ENCODE peak calls at places on chromosomes 6 and 20, in eight cellular contexts. One of them, this sample, is unnamed.

GRCh38 chr6:156988276-156989158 is 211.3 kb downstream of the ARID1B start:
- DNase-seq in left ventricle myocardium inferior: no peak
- DNase-seq in lower lobe of right lung: no peak
- DNase-seq in tibial artery: no peak
- DNase-seq in SJSA1: no peak
- DNase-seq in MM.1S: peak
- DNase-seq in cardiac muscle cell: peak
- DNase-seq in stomach: no peak
- DNase-seq in this sample: no peak

GRCh38 chr20:47544240-47544639 is 42.6 kb downstream of the NCOA3 start:
- DNase-seq in tibial artery: no peak
- DNase-seq in SJSA1: peak
- DNase-seq in left ventricle myocardium inferior: no peak
- DNase-seq in lower lobe of right lung: no peak
- DNase-seq in cardiac muscle cell: no peak
- DNase-seq in stomach: no peak
- DNase-seq in MM.1S: no peak
- DNase-seq in this sample: peak

GRCh38 chr6:41700577-41701347 is 34.6 kb downstream of the TFEB start:
- DNase-seq in MM.1S: no peak
- DNase-seq in SJSA1: no peak
- DNase-seq in lower lobe of right lung: no peak
- DNase-seq in tibial artery: no peak
- DNase-seq in left ventricle myocardium inferior: peak
- DNase-seq in cardiac muscle cell: no peak
- DNase-seq in stomach: no peak
- DNase-seq in this sample: no peak

GRCh38 chr6:34438705-34439104 is 12.8 kb upstream of the RPS10 start:
- DNase-seq in left ventricle myocardium inferior: no peak
- DNase-seq in SJSA1: no peak
- DNase-seq in cardiac muscle cell: no peak
- DNase-seq in stomach: no peak
- DNase-seq in MM.1S: no peak
- DNase-seq in tibial artery: no peak
- DNase-seq in lower lobe of right lung: no peak
- DNase-seq in this sample: no peak

GRCh38 chr20:20362774-20363435 is 5.0 kb upstream of the INSM1 start:
- DNase-seq in tibial artery: no peak
- DNase-seq in left ventricle myocardium inferior: no peak
- DNase-seq in stomach: no peak
- DNase-seq in lower lobe of right lung: no peak
- DNase-seq in SJSA1: no peak
- DNase-seq in cardiac muscle cell: peak
- DNase-seq in MM.1S: no peak
- DNase-seq in this sample: no peak

GRCh38 chr6:131281471-131282270 is 146.4 kb downstream of the AKAP7 start:
- DNase-seq in left ventricle myocardium inferior: peak
- DNase-seq in SJSA1: no peak
- DNase-seq in tibial artery: peak
- DNase-seq in stomach: no peak
- DNase-seq in cardiac muscle cell: peak
- DNase-seq in MM.1S: no peak
- DNase-seq in lower lobe of right lung: peak
- DNase-seq in this sample: peak

GRCh38 chr6:132190097-132190814 is 211.0 kb downstream of the MOXD1 start:
- DNase-seq in SJSA1: no peak
- DNase-seq in cardiac muscle cell: no peak
- DNase-seq in lower lobe of right lung: no peak
- DNase-seq in stomach: no peak
- DNase-seq in MM.1S: peak
- DNase-seq in tibial artery: no peak
- DNase-seq in left ventricle myocardium inferior: no peak
- DNase-seq in this sample: no peak

GRCh38 chr6:166935353-166935752 is 21.0 kb downstream of the RNASET2 start:
- DNase-seq in cardiac muscle cell: no peak
- DNase-seq in MM.1S: no peak
- DNase-seq in tibial artery: no peak
- DNase-seq in left ventricle myocardium inferior: no peak
- DNase-seq in lower lobe of right lung: no peak
- DNase-seq in SJSA1: no peak
- DNase-seq in stomach: no peak
- DNase-seq in this sample: no peak

GRCh38 chr6:41214559-41215238 is 13.4 kb upstream of the TREML4 start:
- DNase-seq in lower lobe of right lung: no peak
- DNase-seq in cardiac muscle cell: no peak
- DNase-seq in SJSA1: no peak
- DNase-seq in MM.1S: no peak
- DNase-seq in stomach: no peak
- DNase-seq in left ventricle myocardium inferior: no peak
- DNase-seq in tibial artery: no peak
- DNase-seq in this sample: no peak

GRCh38 chr6:62150048-62150663 is 135.9 kb downstream of the KHDRBS2 start:
- DNase-seq in left ventricle myocardium inferior: no peak
- DNase-seq in stomach: no peak
- DNase-seq in MM.1S: peak
- DNase-seq in cardiac muscle cell: peak
- DNase-seq in tibial artery: no peak
- DNase-seq in SJSA1: no peak
- DNase-seq in lower lobe of right lung: no peak
- DNase-seq in this sample: no peak

GRCh38 chr6:164741938-164742451 is 567.4 kb downstream of the C6orf118 start:
- DNase-seq in MM.1S: no peak
- DNase-seq in SJSA1: no peak
- DNase-seq in cardiac muscle cell: no peak
- DNase-seq in tibial artery: no peak
- DNase-seq in stomach: no peak
- DNase-seq in left ventricle myocardium inferior: no peak
- DNase-seq in lower lobe of right lung: no peak
- DNase-seq in this sample: no peak

GRCh38 chr6:105164418-105164817 is 15.4 kb downstream of the POPDC3 start:
- DNase-seq in tibial artery: no peak
- DNase-seq in lower lobe of right lung: no peak
- DNase-seq in stomach: no peak
- DNase-seq in cardiac muscle cell: peak
- DNase-seq in MM.1S: no peak
- DNase-seq in left ventricle myocardium inferior: no peak
- DNase-seq in SJSA1: no peak
- DNase-seq in this sample: peak

GRCh38 chr20:44080646-44081267 is 106.2 kb downstream of the JPH2 start:
- DNase-seq in SJSA1: peak
- DNase-seq in tibial artery: peak
- DNase-seq in stomach: peak
- DNase-seq in MM.1S: peak
- DNase-seq in left ventricle myocardium inferior: peak
- DNase-seq in lower lobe of right lung: no peak
- DNase-seq in cardiac muscle cell: peak
- DNase-seq in this sample: no peak

GRCh38 chr6:5389086-5389745 is 127.9 kb downstream of the FARS2 start:
- DNase-seq in lower lobe of right lung: no peak
- DNase-seq in left ventricle myocardium inferior: no peak
- DNase-seq in tibial artery: no peak
- DNase-seq in MM.1S: no peak
- DNase-seq in cardiac muscle cell: no peak
- DNase-seq in stomach: no peak
- DNase-seq in SJSA1: no peak
- DNase-seq in this sample: no peak

GRCh38 chr20:14288341-14289330 is 48.8 kb downstream of the FLRT3 start:
- DNase-seq in left ventricle myocardium inferior: no peak
- DNase-seq in stomach: no peak
- DNase-seq in lower lobe of right lung: no peak
- DNase-seq in tibial artery: no peak
- DNase-seq in SJSA1: no peak
- DNase-seq in MM.1S: no peak
- DNase-seq in cardiac muscle cell: no peak
- DNase-seq in this sample: peak

GRCh38 chr20:36153754-36154695 is 515 bp upstream of the EPB41L1 start:
- DNase-seq in cardiac muscle cell: peak
- DNase-seq in lower lobe of right lung: peak
- DNase-seq in stomach: peak
- DNase-seq in SJSA1: peak
- DNase-seq in left ventricle myocardium inferior: peak
- DNase-seq in tibial artery: peak
- DNase-seq in MM.1S: peak
- DNase-seq in this sample: no peak

GRCh38 chr6:138383776-138384175 is 6.1 kb downstream of the SMIM28 start:
- DNase-seq in cardiac muscle cell: no peak
- DNase-seq in lower lobe of right lung: no peak
- DNase-seq in stomach: no peak
- DNase-seq in SJSA1: no peak
- DNase-seq in left ventricle myocardium inferior: no peak
- DNase-seq in MM.1S: no peak
- DNase-seq in tibial artery: no peak
- DNase-seq in this sample: no peak

GRCh38 chr6:57297505-57297904 is 19.9 kb upstream of the PRIM2 start:
- DNase-seq in left ventricle myocardium inferior: no peak
- DNase-seq in stomach: no peak
- DNase-seq in SJSA1: no peak
- DNase-seq in tibial artery: no peak
- DNase-seq in lower lobe of right lung: no peak
- DNase-seq in MM.1S: no peak
- DNase-seq in cardiac muscle cell: no peak
- DNase-seq in this sample: no peak

GRCh38 chr6:11413112-11413687 is 124.3 kb upstream of the TMEM170B start:
- DNase-seq in tibial artery: no peak
- DNase-seq in cardiac muscle cell: no peak
- DNase-seq in stomach: no peak
- DNase-seq in MM.1S: no peak
- DNase-seq in lower lobe of right lung: no peak
- DNase-seq in SJSA1: no peak
- DNase-seq in left ventricle myocardium inferior: no peak
- DNase-seq in this sample: no peak

GRCh38 chr6:145349950-145350510 is 385.3 kb downstream of the EPM2A start:
- DNase-seq in stomach: no peak
- DNase-seq in SJSA1: no peak
- DNase-seq in tibial artery: no peak
- DNase-seq in cardiac muscle cell: peak
- DNase-seq in left ventricle myocardium inferior: no peak
- DNase-seq in lower lobe of right lung: no peak
- DNase-seq in MM.1S: peak
- DNase-seq in this sample: no peak
- H3K4me3 ChIP-seq in stomach: no peak
- H3K4me3 ChIP-seq in SJSA1: no peak
- H3K4me3 ChIP-seq in tibial artery: no peak
- H3K4me3 ChIP-seq in cardiac muscle cell: no peak
- H3K4me3 ChIP-seq in left ventricle myocardium inferior: no peak
- H3K4me3 ChIP-seq in lower lobe of right lung: no peak
- H3K4me3 ChIP-seq in MM.1S: no peak
- H3K4me3 ChIP-seq in this sample: no peak

GRCh38 chr6:16421462-16421960 is 183.1 kb downstream of the GMPR start:
- DNase-seq in stomach: no peak
- DNase-seq in lower lobe of right lung: no peak
- DNase-seq in left ventricle myocardium inferior: no peak
- DNase-seq in cardiac muscle cell: no peak
- DNase-seq in MM.1S: no peak
- DNase-seq in SJSA1: no peak
- DNase-seq in tibial artery: no peak
- DNase-seq in this sample: no peak

GRCh38 chr6:16420332-16420714 is 181.9 kb downstream of the GMPR start:
- DNase-seq in lower lobe of right lung: no peak
- DNase-seq in stomach: no peak
- DNase-seq in SJSA1: no peak
- DNase-seq in tibial artery: no peak
- DNase-seq in cardiac muscle cell: no peak
- DNase-seq in left ventricle myocardium inferior: no peak
- DNase-seq in MM.1S: no peak
- DNase-seq in this sample: no peak

GRCh38 chr6:16415677-16416076 is 177.3 kb downstream of the GMPR start:
- DNase-seq in left ventricle myocardium inferior: no peak
- DNase-seq in cardiac muscle cell: no peak
- DNase-seq in MM.1S: no peak
- DNase-seq in stomach: no peak
- DNase-seq in tibial artery: no peak
- DNase-seq in lower lobe of right lung: no peak
- DNase-seq in SJSA1: no peak
- DNase-seq in this sample: no peak

GRCh38 chr6:16419636-16420331 is 181.4 kb downstream of the GMPR start:
- DNase-seq in MM.1S: no peak
- DNase-seq in tibial artery: no peak
- DNase-seq in SJSA1: no peak
- DNase-seq in stomach: no peak
- DNase-seq in left ventricle myocardium inferior: no peak
- DNase-seq in lower lobe of right lung: no peak
- DNase-seq in cardiac muscle cell: no peak
- DNase-seq in this sample: no peak

DNA sequence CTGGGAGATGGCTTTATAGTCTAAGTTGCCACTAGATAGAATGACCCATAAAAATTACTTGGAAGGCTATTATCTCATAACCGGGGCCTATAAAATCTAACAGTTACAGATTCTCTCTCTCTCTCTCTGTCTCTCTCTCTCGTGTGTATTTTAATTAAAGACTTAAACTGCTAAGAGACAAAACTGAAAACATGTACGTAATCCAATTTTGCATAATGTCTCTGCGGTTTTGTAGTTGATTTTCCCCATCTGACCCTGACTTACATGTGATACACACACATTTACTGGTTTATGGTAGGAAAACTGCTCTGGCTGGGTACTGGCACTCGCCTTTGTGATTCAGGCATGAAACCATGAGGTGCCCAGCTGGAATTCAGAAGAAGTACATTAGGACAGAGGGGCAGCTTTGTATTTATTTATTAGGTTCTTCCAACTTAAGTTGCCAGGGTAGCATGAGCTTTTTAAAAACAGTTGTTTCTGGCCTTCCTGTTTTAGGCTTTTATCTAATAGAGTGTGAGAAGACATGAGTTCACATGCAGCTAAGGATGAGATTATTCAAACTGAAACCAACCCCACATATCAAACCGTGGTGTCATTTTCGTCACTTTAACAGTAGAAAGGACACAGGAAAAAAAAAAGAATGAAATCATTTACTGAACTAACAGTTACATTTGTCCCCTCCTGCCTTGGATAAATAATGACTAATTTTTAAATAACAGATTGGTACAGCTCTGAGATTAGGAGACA is 182.5 kb downstream of the GMPR start:
- DNase-seq in lower lobe of right lung: no peak
- DNase-seq in SJSA1: no peak
- DNase-seq in tibial artery: no peak
- DNase-seq in stomach: no peak
- DNase-seq in cardiac muscle cell: no peak
- DNase-seq in MM.1S: peak
- DNase-seq in left ventricle myocardium inferior: no peak
- DNase-seq in this sample: no peak
- H3K4me3 ChIP-seq in lower lobe of right lung: no peak
- H3K4me3 ChIP-seq in SJSA1: no peak
- H3K4me3 ChIP-seq in tibial artery: peak
- H3K4me3 ChIP-seq in stomach: no peak
- H3K4me3 ChIP-seq in cardiac muscle cell: no peak
- H3K4me3 ChIP-seq in MM.1S: peak
- H3K4me3 ChIP-seq in left ventricle myocardium inferior: no peak
- H3K4me3 ChIP-seq in this sample: no peak

GRCh38 chr20:45157977-45158376 is 16.7 kb upstream of the PI3 start:
- DNase-seq in stomach: no peak
- DNase-seq in SJSA1: no peak
- DNase-seq in lower lobe of right lung: no peak
- DNase-seq in MM.1S: no peak
- DNase-seq in left ventricle myocardium inferior: no peak
- DNase-seq in tibial artery: no peak
- DNase-seq in cardiac muscle cell: no peak
- DNase-seq in this sample: peak
- H3K4me3 ChIP-seq in stomach: no peak
- H3K4me3 ChIP-seq in SJSA1: no peak
- H3K4me3 ChIP-seq in lower lobe of right lung: no peak
- H3K4me3 ChIP-seq in MM.1S: no peak
- H3K4me3 ChIP-seq in left ventricle myocardium inferior: no peak
- H3K4me3 ChIP-seq in tibial artery: no peak
- H3K4me3 ChIP-seq in cardiac muscle cell: no peak
- H3K4me3 ChIP-seq in this sample: no peak

GRCh38 chr20:10432079-10432478 is 1.9 kb downstream of the MKKS start:
- DNase-seq in left ventricle myocardium inferior: no peak
- DNase-seq in SJSA1: no peak
- DNase-seq in cardiac muscle cell: no peak
- DNase-seq in stomach: no peak
- DNase-seq in MM.1S: no peak
- DNase-seq in lower lobe of right lung: no peak
- DNase-seq in tibial artery: no peak
- DNase-seq in this sample: no peak
- H3K4me3 ChIP-seq in left ventricle myocardium inferior: no peak
- H3K4me3 ChIP-seq in SJSA1: no peak
- H3K4me3 ChIP-seq in cardiac muscle cell: no peak
- H3K4me3 ChIP-seq in stomach: no peak
- H3K4me3 ChIP-seq in MM.1S: no peak
- H3K4me3 ChIP-seq in lower lobe of right lung: no peak
- H3K4me3 ChIP-seq in tibial artery: no peak
- H3K4me3 ChIP-seq in this sample: no peak

This sample was measured in skeletal muscle cell.